ENCODE peak calls at places on chromosomes 6 and 20, in six cellular contexts. R, G, D, W, K and Q are unnamed samples.

GRCh38 chr20:40961686-40962640 is 66.7 kb upstream of the TOP1 start:
- DNase-seq in G (no peak), W (no peak), K (no peak), D (no peak), R (no peak), Q (no peak)

GRCh38 chr6:151330130-151330715 is 61.1 kb downstream of the ZBTB2 start:
- DNase-seq in D (no peak), W (no peak), G (no peak), R (peak; percentile 33), K (no peak), Q (no peak)

GRCh38 chr6:21341910-21342309 is 251.6 kb upstream of the SOX4 start:
- DNase-seq in K (no peak), R (no peak), D (no peak), W (no peak), G (no peak), Q (no peak)

GRCh38 chr6:119683022-119683421 is 333.5 kb upstream of the MAN1A1 start:
- DNase-seq in D (peak; percentile 96), G (no peak), K (no peak), R (no peak), W (no peak), Q (no peak)

GRCh38 chr6:133567656-133568055 is 321.3 kb upstream of the TCF21 start:
- DNase-seq in D (no peak), W (no peak), R (peak; percentile 24), K (no peak), G (no peak), Q (no peak)

GRCh38 chr20:49909499-49910339 is 5.6 kb downstream of the SPATA2 start:
- DNase-seq in G (peak; percentile 87), W (peak; percentile 52), R (no peak), D (no peak), K (no peak), Q (peak; percentile 95)

GRCh38 chr6:169803291-169803811 is 51.9 kb downstream of the ERMARD start:
- DNase-seq in K (no peak), W (no peak), G (no peak), R (no peak), D (no peak), Q (no peak)

GRCh38 chr6:129607581-129608186 is 102.3 kb downstream of the ARHGAP18 start:
- DNase-seq in R (no peak), W (no peak), K (no peak), D (peak; percentile 83), G (no peak), Q (no peak)

GRCh38 chr20:48142258-48142657 is 357.0 kb upstream of the SULF2 start:
- DNase-seq in K (no peak), G (no peak), W (no peak), D (no peak), R (no peak), Q (no peak)

GRCh38 chr6:63523630-63524029 is 48.6 kb upstream of the LOC128125822 start:
- DNase-seq in K (no peak), D (no peak), W (no peak), R (no peak), G (no peak), Q (no peak)

GRCh38 chr6:157346371-157346770 is 23.1 kb upstream of the TMEM242 start:
- DNase-seq in G (no peak), K (no peak), R (no peak), W (no peak), D (no peak), Q (no peak)

GRCh38 chr6:170026272-170027110 is 264.4 kb downstream of the DLL1 start:
- DNase-seq in K (no peak), R (no peak), G (no peak), W (no peak), D (peak; percentile 97), Q (no peak)

GRCh38 chr20:54535045-54535444 is 59.7 kb downstream of the DOK5 start:
- DNase-seq in K (no peak), G (no peak), R (no peak), W (no peak), D (no peak), Q (no peak)

GRCh38 chr6:21441386-21441785 is 152.2 kb upstream of the SOX4 start:
- DNase-seq in W (no peak), K (no peak), D (no peak), R (no peak), G (no peak), Q (no peak)

GRCh38 chr6:93008385-93008784 is 411.0 kb downstream of the EPHA7 start:
- DNase-seq in R (no peak), K (no peak), D (peak; percentile 86), G (no peak), W (no peak), Q (no peak)

GRCh38 chr6:17930321-17930993 is 57.0 kb downstream of the KIF13A start:
- DNase-seq in R (no peak), G (no peak), K (peak; percentile 86), W (peak; percentile 72), D (no peak), Q (no peak)